ENCODE peak calls at places on chromosomes 1 and 21, in five cellular contexts. X is HEK293T; R is PC-9; S is activated T-helper 1 cell treated with anti-CD3 and anti-CD28 coated beads, Interleukin-12 subunit alpha, Interleukin-12 subunit beta, Interleukin-2, Interleukin-4 antibody, amounts not matched to agents 30 ng/mL and 10 ng/mL and 1 ng/mL, durations not matched to agents 14 hours and 24 hours and 36 hours; D is NCI-H345. E is an unnamed sample.

GRCh38 chr1:24126023-24126671 is 14.2 kb upstream of the MYOM3 start:
- DNase-seq in X (no peak), R (no peak), S (no peak), D (no peak), E (no peak)

GRCh38 chr1:169733924-169734323 is at the start of gene SELE:
- DNase-seq in X (no peak), R (no peak), S (no peak), D (no peak), E (no peak)

GRCh38 chr1:152965853-152966252 is 4.6 kb upstream of the SPRR4 start:
- DNase-seq in X (no peak), R (no peak), S (no peak), D (no peak), E (no peak)

GRCh38 chr1:31432592-31433395 is 19.8 kb downstream of the SERINC2 start:
- DNase-seq in X (no peak), R (no peak), S (no peak), D (no peak), E (no peak)

GRCh38 chr1:92486251-92487077 is at the start of gene GFI1:
- DNase-seq in X (peak; percentile 79), R (no peak), S (peak; percentile 53), D (no peak), E (no peak)

GRCh38 chr1:229433364-229434004 is 410 bp downstream of the ACTA1 start:
- DNase-seq in X (no peak), R (no peak), S (no peak), D (no peak), E (no peak)

GRCh38 chr1:8463144-8463927 is 145.4 kb downstream of the SLC45A1 start:
- DNase-seq in X (no peak), R (no peak), S (no peak), D (peak; percentile 20), E (no peak)

GRCh38 chr1:112272101-112272772 is 123.8 kb upstream of the CTTNBP2NL start:
- DNase-seq in X (no peak), R (no peak), S (no peak), D (no peak), E (no peak)

GRCh38 chr1:1920057-1920607 is 1.1 kb upstream of the TMEM52 start:
- DNase-seq in X (no peak), R (no peak), S (no peak), D (no peak), E (no peak)

GRCh38 chr1:111483166-111483565 is 9.4 kb downstream of the C1orf162 start:
- DNase-seq in X (no peak), R (peak; percentile 33), S (no peak), D (no peak), E (no peak)

GRCh38 chr21:45769239-45769758 is 125.8 kb downstream of the PCBP3 start:
- DNase-seq in X (no peak), R (no peak), S (no peak), D (peak; percentile 13), E (no peak)

GRCh38 chr1:16376971-16377370 is 9.9 kb downstream of the SZRD1 start:
- DNase-seq in X (no peak), R (no peak), S (no peak), D (no peak), E (no peak)

GRCh38 chr1:224700915-224701531 is 84.9 kb downstream of the CNIH3 start:
- DNase-seq in X (peak; percentile 82), R (no peak), S (no peak), D (peak; percentile 2), E (no peak)

GRCh38 chr1:32925360-32926142 is 24.4 kb upstream of the TMEM54 start:
- DNase-seq in X (no peak), R (no peak), S (no peak), D (no peak), E (no peak)

GRCh38 chr1:4648657-4649056 is 5.8 kb upstream of the AJAP1 start:
- DNase-seq in X (no peak), R (no peak), S (no peak), D (no peak), E (no peak)

GRCh38 chr1:12230549-12231275 is 882 bp downstream of the VPS13D start:
- DNase-seq in X (no peak), R (no peak), S (no peak), D (peak; percentile 13), E (peak; percentile 9)

GRCh38 chr1:21816602-21817302 is 4.7 kb downstream of the LDLRAD2 start:
- DNase-seq in X (no peak), R (peak; percentile 90), S (no peak), D (no peak), E (no peak)

GRCh38 chr1:87292684-87293493 is 35.8 kb upstream of the LMO4 start:
- DNase-seq in X (peak; percentile 72), R (peak; percentile 48), S (peak; percentile 12), D (peak; percentile 73), E (peak; percentile 44)

GRCh38 chr21:40049031-40049958 is 182.1 kb downstream of the PCP4 start:
- DNase-seq in X (no peak), R (no peak), S (no peak), D (peak; percentile 87), E (no peak)

GRCh38 chr1:16387201-16388185 is 20.5 kb downstream of the SZRD1 start:
- DNase-seq in X (no peak), R (no peak), S (peak; percentile 6), D (no peak), E (no peak)

GRCh38 chr1:40760984-40761383 is 22.6 kb upstream of the KCNQ4 start:
- DNase-seq in X (no peak), R (no peak), S (no peak), D (no peak), E (no peak)

GRCh38 chr1:156471496-156472490 is 28.8 kb downstream of the MEF2D start:
- DNase-seq in X (no peak), R (peak; percentile 100), S (no peak), D (peak; percentile 100), E (no peak)

GRCh38 chr21:36535618-36536241 is 55.8 kb upstream of the CLDN14 start:
- DNase-seq in X (peak; percentile 42), R (no peak), S (no peak), D (peak; percentile 42), E (no peak)

GRCh38 chr1:53341961-53342707 is 14.3 kb upstream of the LRP8 start:
- DNase-seq in X (no peak), R (no peak), S (no peak), D (no peak), E (no peak)

GRCh38 chr1:117324357-117324756 is 42.9 kb upstream of the MAN1A2 start:
- DNase-seq in X (no peak), R (no peak), S (no peak), D (no peak), E (no peak)

GRCh38 chr1:87134625-87135024 is 194.1 kb upstream of the LMO4 start:
- DNase-seq in X (no peak), R (no peak), S (no peak), D (no peak), E (no peak)

GRCh38 chr1:66540434-66541032 is 6.6 kb downstream of the SGIP1 start:
- DNase-seq in X (no peak), R (peak; percentile 53), S (no peak), D (no peak), E (no peak)

GRCh38 chr1:157113116-157113515 is 13.5 kb upstream of the ETV3L start:
- DNase-seq in X (no peak), R (no peak), S (no peak), D (no peak), E (no peak)

GRCh38 chr1:22709891-22710687 is 550 bp upstream of the EPHB2 start:
- DNase-seq in X (peak; percentile 74), R (no peak), S (no peak), D (peak; percentile 56), E (no peak)

GRCh38 chr1:174262747-174263241 is 103.5 kb downstream of the RABGAP1L start:
- DNase-seq in X (peak; percentile 56), R (no peak), S (no peak), D (peak; percentile 44), E (peak; percentile 38)

GRCh38 chr1:185567006-185567405 is 167.2 kb upstream of the HMCN1 start:
- DNase-seq in X (no peak), R (peak; percentile 69), S (peak; percentile 52), D (peak; percentile 74), E (no peak)

GRCh38 chr1:86259390-86259789 is 102.8 kb upstream of the COL24A1 start:
- DNase-seq in X (no peak), R (no peak), S (no peak), D (no peak), E (no peak)

GRCh38 chr1:230186003-230186863 is 119.2 kb downstream of the GALNT2 start:
- DNase-seq in X (no peak), R (peak; percentile 70), S (no peak), D (peak; percentile 93), E (peak; percentile 31)

GRCh38 chr1:165168466-165168865 is 188.0 kb downstream of the LMX1A start:
- DNase-seq in X (no peak), R (no peak), S (no peak), D (no peak), E (no peak)

GRCh38 chr1:77639056-77639455 is 43.4 kb downstream of the ZZZ3 start:
- DNase-seq in X (no peak), R (peak; percentile 47), S (no peak), D (no peak), E (no peak)

GRCh38 chr1:239308701-239309333 is 77.6 kb upstream of the CHRM3 start:
- DNase-seq in X (peak; percentile 60), R (no peak), S (no peak), D (no peak), E (peak; percentile 36)

GRCh38 chr1:190029441-190029840 is 448.2 kb downstream of the BRINP3 start:
- DNase-seq in X (no peak), R (no peak), S (no peak), D (no peak), E (no peak)

GRCh38 chr1:52204696-52205095 is 62.8 kb downstream of the ZFYVE9 start:
- DNase-seq in X (no peak), R (no peak), S (no peak), D (no peak), E (no peak)

GRCh38 chr1:5099018-5099417 is 444.6 kb downstream of the AJAP1 start:
- DNase-seq in X (no peak), R (no peak), S (no peak), D (peak; percentile 52), E (no peak)